ENCODE peak calls at places on chromosome 22, in ten cellular contexts. V is epithelial cell of esophagus; P is heart right ventricle; H is mesenteric fat pad; C is Calu3; A is suprapubic skin; J is kidney; S is C1 segment of cervical spinal cord; R is activated T-cell treated with anti-CD3 and anti-CD28 coated beads, Interleukin-2, amount 50 U/mL, for 72 hours; Y is activated naive CD4-positive, alpha-beta T cell. G is an unnamed sample.

GRCh38 chr22:41831383-41831782 is 1.5 kb upstream of the SREBF2 start:
- DNase-seq in J (no peak), H (no peak), S (no peak), R (no peak), Y (no peak), C (no peak), A (no peak), V (no peak), P (no peak), G (no peak)

GRCh38 chr22:37968452-37969251 is 15.2 kb downstream of the POLR2F start:
- DNase-seq in J (no peak), H (no peak), S (peak), P (no peak), R (no peak), A (no peak), Y (no peak), V (no peak), C (no peak), G (no peak)

GRCh38 chr22:34866501-34867171 is 199.3 kb upstream of the ISX start:
- DNase-seq in S (no peak), C (no peak), R (no peak), H (no peak), Y (no peak), P (no peak), V (peak), J (no peak), A (no peak), G (no peak)

GRCh38 chr22:27377501-27377900 is 424.1 kb downstream of the MN1 start:
- DNase-seq in A (no peak), Y (no peak), C (no peak), H (no peak), R (no peak), S (no peak), P (no peak), J (no peak), V (peak), G (no peak)

GRCh38 chr22:23325183-23325582 is 144.9 kb downstream of the BCR start:
- DNase-seq in C (no peak), A (no peak), J (no peak), H (no peak), R (no peak), V (no peak), S (no peak), P (no peak), Y (no peak), G (no peak)

GRCh38 chr22:33405194-33405593 is 347.0 kb upstream of the SYN3 start:
- DNase-seq in A (no peak), R (no peak), H (no peak), J (no peak), Y (no peak), S (no peak), C (no peak), P (no peak), V (no peak), G (no peak)

GRCh38 chr22:24471570-24471969 is 23.6 kb upstream of the UPB1 start:
- DNase-seq in J (peak), Y (no peak), R (no peak), A (no peak), P (peak), S (no peak), C (no peak), V (no peak), H (no peak), G (no peak)

GRCh38 chr22:48340727-48341709 is 1486.7 kb downstream of the BRD1 start:
- DNase-seq in J (peak), Y (no peak), V (no peak), P (no peak), C (no peak), H (no peak), R (no peak), A (peak), S (no peak), G (no peak)

GRCh38 chr22:17946691-17947367 is 77.5 kb downstream of the MICAL3 start:
- DNase-seq in Y (no peak), P (no peak), H (no peak), R (no peak), A (no peak), C (no peak), V (peak), J (no peak), S (no peak), G (no peak)

GRCh38 chr22:18064636-18065035 is 13.2 kb upstream of the PEX26 start:
- DNase-seq in A (no peak), P (no peak), V (peak), H (no peak), S (no peak), J (no peak), R (no peak), C (no peak), Y (no peak), G (no peak)

GRCh38 chr22:23011105-23011674 is 59.1 kb upstream of the GNAZ start:
- DNase-seq in J (no peak), V (no peak), P (no peak), C (no peak), H (no peak), R (no peak), S (no peak), Y (no peak), A (no peak), G (no peak)

GRCh38 chr22:20948450-20948849 is 18.6 kb upstream of the AIFM3 start:
- DNase-seq in A (no peak), H (no peak), S (no peak), R (no peak), V (no peak), Y (no peak), P (no peak), J (peak), C (no peak), G (no peak)

GRCh38 chr22:24421428-24421931 is 5.9 kb upstream of the ADORA2A start:
- DNase-seq in V (no peak), Y (no peak), J (no peak), C (peak), H (no peak), R (no peak), A (no peak), S (no peak), P (no peak), G (peak)

GRCh38 chr22:46058591-46059519 is 81.9 kb upstream of the WNT7B start:
- DNase-seq in P (peak), A (peak), Y (no peak), V (no peak), S (no peak), H (peak), C (no peak), J (peak), R (no peak), G (no peak)

GRCh38 chr22:44325718-44326548 is 13.2 kb upstream of the SHISAL1 start:
- DNase-seq in S (no peak), C (no peak), P (no peak), H (no peak), V (peak), Y (no peak), A (no peak), R (no peak), J (no peak), G (no peak)

GRCh38 chr22:19806213-19807160 is 45.9 kb downstream of the TBX1 start:
- DNase-seq in Y (no peak), C (peak), H (no peak), A (peak), J (peak), R (no peak), V (peak), S (no peak), P (peak), G (peak)

GRCh38 chr22:42811510-42811909 is 45.6 kb downstream of the ARFGAP3 start:
- DNase-seq in A (no peak), Y (no peak), H (peak), R (no peak), S (no peak), V (no peak), J (no peak), C (no peak), P (no peak), G (no peak)

GRCh38 chr22:23519442-23520177 is 60.5 kb downstream of the IGLL1 start:
- DNase-seq in J (peak), S (no peak), R (no peak), A (no peak), Y (no peak), V (no peak), H (no peak), P (no peak), C (no peak), G (no peak)

GRCh38 chr22:42610211-42610610 is 4.5 kb downstream of the POLDIP3 start:
- DNase-seq in V (no peak), S (no peak), C (no peak), P (no peak), R (no peak), A (no peak), H (no peak), Y (no peak), J (no peak), G (no peak)

GRCh38 chr22:20239951-20240773 is 28.0 kb downstream of the RTN4R start:
- DNase-seq in J (no peak), S (peak), V (no peak), P (peak), R (no peak), C (no peak), A (no peak), H (no peak), Y (no peak), G (no peak)

GRCh38 chr22:20979243-20979809 is 2.8 kb upstream of the LZTR1 start:
- DNase-seq in R (peak), S (no peak), J (peak), H (no peak), V (peak), C (peak), A (no peak), P (peak), Y (peak), G (no peak)

GRCh38 chr22:23793326-23793725 is 6.6 kb downstream of the SMARCB1 start:
- DNase-seq in R (no peak), A (no peak), P (no peak), C (no peak), V (no peak), H (no peak), Y (no peak), J (peak), S (no peak), G (no peak)

GRCh38 chr22:49306632-49306975 is 521.1 kb downstream of the BRD1 start:
- DNase-seq in V (no peak), S (no peak), A (peak), R (no peak), C (no peak), P (no peak), Y (no peak), J (no peak), H (no peak), G (no peak)

GRCh38 chr22:29352778-29353177 is 35.6 kb downstream of the AP1B1 start:
- DNase-seq in H (no peak), J (no peak), C (no peak), A (no peak), V (no peak), P (no peak), Y (no peak), S (no peak), R (no peak), G (no peak)

GRCh38 chr22:24289138-24289537 is 18.5 kb downstream of the SPECC1L start:
- DNase-seq in S (no peak), P (no peak), Y (no peak), C (no peak), R (no peak), J (no peak), V (peak), H (no peak), A (no peak), G (no peak)

GRCh38 chr22:26709617-26710390 is 52.4 kb downstream of the MIAT start:
- DNase-seq in J (no peak), S (no peak), Y (no peak), C (no peak), H (peak), P (no peak), V (peak), A (no peak), R (no peak), G (no peak)

GRCh38 chr22:37015587-37015878 is 3.7 kb downstream of the TST start:
- DNase-seq in S (no peak), C (no peak), J (peak), R (no peak), V (no peak), Y (no peak), A (no peak), P (no peak), H (no peak), G (no peak)

GRCh38 chr22:48945621-48946458 is 881.8 kb downstream of the BRD1 start:
- DNase-seq in P (no peak), R (no peak), Y (no peak), C (no peak), H (peak), V (no peak), A (peak), J (no peak), S (no peak), G (no peak)

GRCh38 chr22:49519117-49519737 is 308.4 kb downstream of the BRD1 start:
- DNase-seq in C (no peak), R (no peak), A (no peak), H (peak), P (no peak), Y (no peak), V (no peak), J (no peak), S (no peak), G (no peak)

GRCh38 chr22:19679476-19680099 is 34.7 kb upstream of the SEPTIN5 start:
- DNase-seq in Y (peak), C (peak), R (peak), J (peak), S (no peak), H (peak), V (peak), A (no peak), P (peak), G (no peak)

GRCh38 chr22:40156001-40156516 is 21.7 kb upstream of the TNRC6B start:
- DNase-seq in S (no peak), R (peak), H (no peak), Y (no peak), P (no peak), C (peak), V (peak), J (no peak), A (no peak), G (peak)

GRCh38 chr22:43378011-43378704 is 33.7 kb upstream of the MPPED1 start:
- DNase-seq in J (peak), H (no peak), Y (no peak), C (no peak), P (no peak), A (peak), R (peak), V (no peak), S (no peak), G (no peak)

GRCh38 chr22:49929553-49929979 is 11.1 kb downstream of the CRELD2 start:
- DNase-seq in Y (peak), R (peak), C (peak), H (no peak), P (peak), A (no peak), V (peak), J (no peak), S (no peak), G (no peak)

GRCh38 chr22:32622004-32622761 is 147.6 kb downstream of the FBXO7 start:
- DNase-seq in V (no peak), S (no peak), P (peak), H (no peak), A (no peak), C (no peak), J (peak), Y (no peak), R (no peak), G (no peak)

GRCh38 chr22:37672920-37673453 is 2.4 kb upstream of the LGALS1 start:
- DNase-seq in C (no peak), R (no peak), Y (no peak), P (no peak), H (no peak), A (no peak), J (no peak), S (no peak), V (no peak), G (no peak)

GRCh38 chr22:34068011-34068410 is 147.7 kb upstream of the LARGE1 start:
- DNase-seq in J (no peak), H (no peak), P (no peak), Y (no peak), S (no peak), A (no peak), R (no peak), C (no peak), V (no peak), G (no peak)

GRCh38 chr22:26922804-26923203 is 265.4 kb downstream of the MIAT start:
- DNase-seq in A (no peak), C (peak), S (no peak), R (no peak), P (no peak), H (no peak), Y (no peak), J (no peak), V (peak), G (no peak)